ENCODE peak calls at places on chromosomes 7 and 10, in five cellular contexts. One of them, this sample, is unnamed.

GRCh38 chr7:15561840-15562239 is at the start of gene AGMO:
- DNase-seq in coronary artery: peak; percentile 76
- DNase-seq in tibial nerve: peak; percentile 87
- DNase-seq in A549: peak; percentile 63
- DNase-seq in GM12865: no peak
- DNase-seq in this sample: peak; percentile 31

GRCh38 chr10:17206210-17206709 is 4.8 kb upstream of the TRDMT1 start:
- DNase-seq in coronary artery: no peak
- DNase-seq in GM12865: peak; percentile 40
- DNase-seq in A549: peak; percentile 44
- DNase-seq in tibial nerve: no peak
- DNase-seq in this sample: peak; percentile 65

GRCh38 chr7:24730018-24730369 is 27.3 kb downstream of the GSDME start:
- DNase-seq in coronary artery: no peak
- DNase-seq in A549: no peak
- DNase-seq in tibial nerve: no peak
- DNase-seq in GM12865: peak; percentile 17
- DNase-seq in this sample: no peak

GRCh38 chr10:98172073-98172472 is 37.6 kb downstream of the R3HCC1L start:
- DNase-seq in tibial nerve: peak; percentile 51
- DNase-seq in coronary artery: no peak
- DNase-seq in A549: no peak
- DNase-seq in GM12865: no peak
- DNase-seq in this sample: peak; percentile 89

GRCh38 chr7:141161959-141162547 is 88.2 kb downstream of the TMEM178B start:
- DNase-seq in tibial nerve: no peak
- DNase-seq in coronary artery: no peak
- DNase-seq in A549: no peak
- DNase-seq in GM12865: no peak
- DNase-seq in this sample: no peak

GRCh38 chr10:69446229-69446628 is 5.0 kb upstream of the TSPAN15 start:
- DNase-seq in coronary artery: no peak
- DNase-seq in GM12865: no peak
- DNase-seq in tibial nerve: no peak
- DNase-seq in A549: peak; percentile 80
- DNase-seq in this sample: peak; percentile 29

GRCh38 chr10:89250814-89251416 is 660 bp downstream of the LIPA start:
- DNase-seq in GM12865: no peak
- DNase-seq in A549: no peak
- DNase-seq in coronary artery: no peak
- DNase-seq in tibial nerve: no peak
- DNase-seq in this sample: peak; percentile 44

GRCh38 chr10:111370101-111370500 is 293.3 kb downstream of the ADRA2A start:
- DNase-seq in coronary artery: no peak
- DNase-seq in A549: no peak
- DNase-seq in tibial nerve: no peak
- DNase-seq in GM12865: no peak
- DNase-seq in this sample: no peak

GRCh38 chr7:107742678-107743566 is 1.0 kb upstream of the CBLL1 start:
- DNase-seq in A549: no peak
- DNase-seq in coronary artery: peak; percentile 85
- DNase-seq in GM12865: no peak
- DNase-seq in tibial nerve: peak; percentile 30
- DNase-seq in this sample: no peak

GRCh38 chr7:43583424-43584199 is 704 bp downstream of the STK17A start:
- DNase-seq in GM12865: peak; percentile 84
- DNase-seq in coronary artery: peak; percentile 82
- DNase-seq in A549: peak; percentile 75
- DNase-seq in tibial nerve: peak; percentile 38
- DNase-seq in this sample: peak; percentile 54

GRCh38 chr7:106085015-106085414 is 27.1 kb downstream of the SYPL1 start:
- DNase-seq in tibial nerve: no peak
- DNase-seq in A549: no peak
- DNase-seq in coronary artery: no peak
- DNase-seq in GM12865: no peak
- DNase-seq in this sample: no peak

GRCh38 chr7:106088014-106088413 is 24.1 kb downstream of the SYPL1 start:
- DNase-seq in GM12865: no peak
- DNase-seq in coronary artery: no peak
- DNase-seq in tibial nerve: no peak
- DNase-seq in A549: no peak
- DNase-seq in this sample: no peak

GRCh38 chr7:106089647-106090046 is 22.5 kb downstream of the SYPL1 start:
- DNase-seq in A549: no peak
- DNase-seq in GM12865: no peak
- DNase-seq in tibial nerve: no peak
- DNase-seq in coronary artery: no peak
- DNase-seq in this sample: no peak

GRCh38 chr7:106083717-106084116 is 28.4 kb downstream of the SYPL1 start:
- DNase-seq in A549: no peak
- DNase-seq in coronary artery: no peak
- DNase-seq in tibial nerve: no peak
- DNase-seq in GM12865: no peak
- DNase-seq in this sample: no peak

GRCh38 chr7:106086062-106086461 is 26.1 kb downstream of the SYPL1 start:
- DNase-seq in A549: no peak
- DNase-seq in tibial nerve: no peak
- DNase-seq in GM12865: no peak
- DNase-seq in coronary artery: no peak
- DNase-seq in this sample: no peak
- H3K4me3 ChIP-seq in A549: no peak overlapping the region
- H3K4me3 ChIP-seq in tibial nerve: no peak overlapping the region
- H3K4me3 ChIP-seq in GM12865: no peak overlapping the region
- H3K4me3 ChIP-seq in coronary artery: no peak overlapping the region
- H3K4me3 ChIP-seq in this sample: no peak overlapping the region

DNA sequence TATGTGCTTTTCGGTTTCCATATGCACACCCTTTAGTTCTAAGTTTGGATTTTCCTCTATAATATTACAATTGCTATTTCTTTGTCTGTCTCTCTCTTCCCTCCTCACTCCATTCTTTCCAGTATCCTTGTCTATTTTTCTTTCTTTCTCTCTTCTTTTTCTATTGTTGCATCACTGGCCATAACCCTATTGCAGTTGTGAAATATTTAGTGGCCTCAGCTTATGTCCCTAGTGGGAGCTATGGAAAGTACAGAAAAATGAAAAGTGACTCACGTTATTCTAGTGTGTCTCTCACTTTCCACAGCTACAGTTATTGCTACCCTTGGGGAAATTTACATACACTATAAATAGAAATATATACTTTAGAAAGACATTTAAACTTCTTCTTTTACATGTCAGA is 59.1 kb downstream of the CNTNAP2 start:
- DNase-seq in tibial nerve: no peak
- DNase-seq in A549: no peak
- DNase-seq in coronary artery: no peak
- DNase-seq in GM12865: no peak
- DNase-seq in this sample: no peak
- TF ChIP-seq CTCF in tibial nerve: no peak
- TF ChIP-seq CTCF in A549: no peak
- TF ChIP-seq CTCF in coronary artery: no peak
- TF ChIP-seq CTCF in GM12865: no peak
- TF ChIP-seq CTCF in this sample: no peak

GRCh38 chr7:6111041-6111440 is 79.9 kb downstream of the ANKRD61 start:
- DNase-seq in A549: no peak
- DNase-seq in coronary artery: no peak
- DNase-seq in tibial nerve: no peak
- DNase-seq in GM12865: no peak
- DNase-seq in this sample: no peak

GRCh38 chr7:6107924-6108323 is 76.7 kb downstream of the ANKRD61 start:
- DNase-seq in A549: no peak
- DNase-seq in tibial nerve: no peak
- DNase-seq in GM12865: no peak
- DNase-seq in coronary artery: no peak
- DNase-seq in this sample: no peak

DNA sequence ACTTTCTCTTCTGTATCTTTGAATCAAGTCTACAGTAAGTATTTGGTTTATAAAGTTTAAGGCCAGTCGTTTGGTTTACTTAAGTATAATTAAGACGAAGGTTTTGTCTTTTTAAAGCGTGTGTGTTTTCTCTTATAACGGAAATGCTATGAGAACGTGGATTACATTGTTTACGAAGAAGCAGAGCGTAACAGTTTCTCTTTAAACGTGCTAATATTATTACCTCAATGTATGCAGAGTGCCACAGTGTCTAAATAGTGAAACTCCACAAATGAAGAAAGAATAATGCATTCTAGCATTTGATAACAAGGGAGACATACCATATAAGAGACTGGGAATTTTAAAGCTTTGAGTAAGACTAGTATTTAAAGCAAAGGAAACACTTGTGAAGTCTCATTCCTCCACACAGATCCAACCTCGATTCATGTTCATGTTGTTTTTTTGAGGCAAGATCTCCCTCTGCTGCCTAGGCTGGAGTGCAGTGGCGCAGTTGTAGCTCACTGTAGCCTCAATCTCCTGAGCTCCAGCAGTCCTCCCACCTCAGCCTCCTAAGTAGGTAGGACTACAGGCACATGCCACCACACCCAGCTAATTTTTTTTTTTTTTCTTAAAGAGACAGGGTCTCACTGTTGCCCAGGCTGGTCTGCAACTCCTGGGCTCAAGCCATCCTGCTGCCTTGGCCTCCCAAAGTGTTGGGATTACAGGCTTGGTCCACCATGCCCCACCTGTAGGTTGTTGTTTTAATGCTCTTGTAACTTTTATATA is 75.1 kb downstream of the ANKRD61 start:
- DNase-seq in GM12865: peak; percentile 67
- DNase-seq in coronary artery: peak; percentile 64
- DNase-seq in A549: peak; percentile 78
- DNase-seq in tibial nerve: peak; percentile 8
- DNase-seq in this sample: peak; percentile 73
- H3K4me3 ChIP-seq in GM12865: peak overlapping the region; percentile 79
- H3K4me3 ChIP-seq in coronary artery: peak overlapping the region; percentile 80
- H3K4me3 ChIP-seq in A549: peak overlapping the region; percentile 91
- H3K4me3 ChIP-seq in tibial nerve: peak overlapping the region; percentile 77
- H3K4me3 ChIP-seq in this sample: peak overlapping the region; percentile 70

DNA sequence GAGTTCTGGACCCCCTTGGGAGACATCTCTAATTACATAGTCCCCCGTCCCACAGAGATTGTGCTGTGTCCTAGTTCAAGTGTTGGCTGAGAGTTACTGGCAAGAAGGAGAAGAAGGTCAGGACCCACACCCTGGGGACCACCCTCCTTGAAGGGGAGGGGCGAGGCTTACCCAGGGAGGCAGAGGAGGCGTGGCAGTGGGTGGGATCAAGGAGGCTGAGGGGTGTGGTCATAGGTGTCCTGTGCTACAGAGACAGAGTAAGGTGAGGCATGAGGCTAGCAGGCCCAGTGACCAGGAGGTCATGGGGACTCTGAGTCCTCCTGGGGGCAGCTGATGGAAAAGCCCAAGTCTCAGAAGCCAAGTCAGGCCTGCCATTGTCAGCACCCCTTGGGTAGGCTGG is 29.4 kb upstream of the ADCYAP1R1 start:
- DNase-seq in A549: no peak
- DNase-seq in GM12865: no peak
- DNase-seq in coronary artery: no peak
- DNase-seq in tibial nerve: no peak
- DNase-seq in this sample: no peak
- TF ChIP-seq CTCF in A549: no peak
- TF ChIP-seq CTCF in GM12865: no peak
- TF ChIP-seq CTCF in coronary artery: no peak
- TF ChIP-seq CTCF in tibial nerve: no peak
- TF ChIP-seq CTCF in this sample: no peak

GRCh38 chr7:131112431-131112830 is 215.2 kb upstream of the MKLN1 start:
- DNase-seq in GM12865: peak; percentile 49
- DNase-seq in A549: no peak
- DNase-seq in tibial nerve: no peak
- DNase-seq in coronary artery: no peak
- DNase-seq in this sample: no peak

GRCh38 chr7:131111792-131112191 is 215.9 kb upstream of the MKLN1 start:
- DNase-seq in tibial nerve: no peak
- DNase-seq in coronary artery: no peak
- DNase-seq in A549: no peak
- DNase-seq in GM12865: no peak
- DNase-seq in this sample: no peak

GRCh38 chr7:131110294-131111080 is 217.2 kb upstream of the MKLN1 start:
- DNase-seq in A549: peak; percentile 73
- DNase-seq in GM12865: peak; percentile 17
- DNase-seq in tibial nerve: peak; percentile 39
- DNase-seq in coronary artery: peak; percentile 80
- DNase-seq in this sample: peak; percentile 73

GRCh38 chr7:131109757-131110293 is 217.9 kb upstream of the MKLN1 start:
- DNase-seq in A549: peak; percentile 90
- DNase-seq in GM12865: peak; percentile 91
- DNase-seq in coronary artery: peak; percentile 96
- DNase-seq in tibial nerve: peak; percentile 59
- DNase-seq in this sample: peak; percentile 87

DNA sequence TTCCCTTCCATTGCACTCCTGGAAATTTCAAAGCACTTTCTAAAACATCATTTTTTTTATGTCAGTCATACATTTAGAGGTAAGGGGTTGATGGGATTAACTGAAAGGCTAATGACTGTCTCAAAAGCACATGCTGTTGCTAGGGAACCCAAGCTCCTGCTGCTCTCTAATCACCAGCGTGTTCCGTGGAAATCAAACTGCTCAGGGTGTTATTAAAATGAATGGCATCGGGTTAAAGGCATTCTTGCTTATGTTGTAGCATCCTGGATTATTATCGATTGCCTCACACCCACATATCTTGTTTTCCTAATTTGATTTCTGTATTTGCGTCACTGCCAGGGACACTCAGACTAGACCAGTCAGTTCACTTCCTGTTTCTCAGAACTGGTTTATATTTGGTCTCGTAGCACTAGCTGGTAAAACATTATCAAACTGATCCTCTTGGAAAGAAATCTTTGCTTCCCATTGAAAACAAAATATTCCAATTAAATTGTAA is 216.5 kb upstream of the MKLN1 start:
- DNase-seq in A549: peak; percentile 90
- DNase-seq in tibial nerve: peak; percentile 47
- DNase-seq in coronary artery: no peak
- DNase-seq in GM12865: peak; percentile 47
- DNase-seq in this sample: peak; percentile 92
- H3K4me3 ChIP-seq in A549: peak overlapping the region; percentile 78
- H3K4me3 ChIP-seq in tibial nerve: peak overlapping the region; percentile 85
- H3K4me3 ChIP-seq in coronary artery: peak overlapping the region; percentile 98
- H3K4me3 ChIP-seq in GM12865: peak overlapping the region; percentile 79
- H3K4me3 ChIP-seq in this sample: peak overlapping the region; percentile 98

This sample was measured in fibroblast of the aortic adventitia.